ENCODE peak calls at places on chromosomes 13 and 19, in eight cellular contexts. P, R, F, Y, Q, O, V and N are unnamed samples.

GRCh38 chr13:112711528-112712265 is 21.9 kb downstream of the ATP11A start:
- DNase-seq in P (peak; percentile 97), R (peak; percentile 97), F (peak; percentile 77), Y (peak; percentile 95), Q (peak; percentile 87), O (peak; percentile 97), V (peak; percentile 91), N (peak; percentile 84)

GRCh38 chr19:51468545-51468920 is 9.8 kb upstream of the CEACAM18 start:
- DNase-seq in P (no peak), R (no peak), F (no peak), Y (no peak), Q (no peak), O (no peak), V (no peak), N (no peak)

GRCh38 chr19:42269518-42270345 is 680 bp downstream of the CIC start:
- DNase-seq in P (no peak), R (no peak), F (no peak), Y (no peak), Q (no peak), O (no peak), V (no peak), N (no peak)

GRCh38 chr13:49298903-49299605 is 51.3 kb downstream of the CDADC1 start:
- DNase-seq in P (peak; percentile 15), R (peak; percentile 60), F (no peak), Y (no peak), Q (no peak), O (no peak), V (no peak), N (no peak)

GRCh38 chr13:64332048-64332447 is 2898.1 kb downstream of the PCDH9 start:
- DNase-seq in P (no peak), R (no peak), F (no peak), Y (no peak), Q (no peak), O (no peak), V (no peak), N (no peak)

GRCh38 chr13:75263741-75264407 is 218.1 kb downstream of the TBC1D4 start:
- DNase-seq in P (peak; percentile 28), R (no peak), F (no peak), Y (no peak), Q (peak; percentile 27), O (peak; percentile 4), V (peak; percentile 19), N (no peak)

GRCh38 chr19:54518844-54519243 is 16.2 kb downstream of the LAIR2 start:
- DNase-seq in P (no peak), R (no peak), F (no peak), Y (no peak), Q (no peak), O (no peak), V (no peak), N (no peak)

GRCh38 chr19:30263719-30264440 is 108.3 kb upstream of the ZNF536 start:
- DNase-seq in P (no peak), R (no peak), F (no peak), Y (no peak), Q (no peak), O (no peak), V (no peak), N (no peak)

GRCh38 chr13:99996177-99996705 is 14.7 kb downstream of the ZIC2 start:
- DNase-seq in P (no peak), R (no peak), F (no peak), Y (no peak), Q (peak; percentile 72), O (peak; percentile 21), V (no peak), N (no peak)

GRCh38 chr19:23075031-23075733 is 41.6 kb upstream of the ZNF730 start:
- DNase-seq in P (peak; percentile 81), R (peak; percentile 52), F (peak; percentile 57), Y (no peak), Q (peak; percentile 85), O (peak; percentile 80), V (peak; percentile 26), N (no peak)

GRCh38 chr19:51259348-51260245 is 8.7 kb downstream of the SIGLECL1 start:
- DNase-seq in P (peak; percentile 23), R (no peak), F (peak; percentile 18), Y (no peak), Q (peak; percentile 67), O (peak; percentile 43), V (no peak), N (no peak)

GRCh38 chr13:114067886-114068722 is 64.3 kb downstream of the RASA3 start:
- DNase-seq in P (no peak), R (no peak), F (no peak), Y (no peak), Q (no peak), O (no peak), V (no peak), N (no peak)
- H3K4me3 ChIP-seq in P (no peak overlapping the region), R (no peak overlapping the region), F (no peak overlapping the region), Y (no peak overlapping the region), Q (no peak overlapping the region), O (no peak overlapping the region), V (no peak overlapping the region), N (no peak overlapping the region)

DNA sequence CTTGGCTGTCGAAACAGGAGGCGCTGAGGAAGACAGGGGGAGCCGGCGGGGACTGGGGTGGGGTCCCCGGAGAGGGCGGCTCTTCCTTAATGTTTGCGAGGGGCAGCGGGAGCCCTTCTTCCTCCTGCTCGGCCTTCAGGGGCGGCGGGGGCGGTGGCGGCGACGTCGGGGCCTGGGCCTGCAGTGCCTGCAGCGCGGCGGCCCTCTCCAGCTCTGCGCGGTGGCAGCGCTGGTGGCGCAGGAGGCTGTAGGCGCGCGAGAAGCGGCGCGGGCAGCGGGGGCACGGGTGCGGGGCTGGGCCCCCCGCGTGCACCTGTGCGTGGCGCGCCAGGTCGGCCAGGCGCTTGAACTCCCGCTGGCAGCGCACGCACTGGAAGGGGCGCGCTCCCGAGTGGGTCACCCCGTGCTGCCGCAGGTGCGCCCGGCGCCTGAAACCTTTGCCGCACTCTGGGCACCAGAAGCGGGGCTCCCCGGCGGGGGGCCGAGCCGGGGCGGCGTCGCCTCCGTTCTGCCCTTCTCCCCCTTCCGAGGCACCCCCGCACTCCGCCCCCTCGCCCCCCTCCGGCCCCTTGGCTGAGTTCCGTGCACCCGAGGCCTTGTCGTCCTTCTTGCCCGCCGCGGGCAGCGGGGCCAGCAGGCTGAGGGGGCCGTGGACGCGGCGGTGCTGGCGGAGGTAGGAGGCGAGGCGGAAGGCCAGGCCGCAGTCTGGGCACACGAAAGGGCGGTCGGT is 2.5 kb downstream of the ZNF579 start:
- DNase-seq in P (no peak), R (no peak), F (no peak), Y (no peak), Q (no peak), O (no peak), V (no peak), N (no peak)
- TF ChIP-seq CTCF in P (no peak), R (no peak), F (no peak), Y (no peak), Q (no peak), O (no peak), V (no peak), N (no peak)

GRCh38 chr13:109439813-109440212 is 346.6 kb downstream of the IRS2 start:
- DNase-seq in P (no peak), R (no peak), F (no peak), Y (no peak), Q (no peak), O (no peak), V (no peak), N (no peak)
- H3K4me3 ChIP-seq in P (no peak overlapping the region), R (no peak overlapping the region), F (no peak overlapping the region), Y (no peak overlapping the region), Q (no peak overlapping the region), O (no peak overlapping the region), V (no peak overlapping the region), N (no peak overlapping the region)

GRCh38 chr19:5271145-5271544 is 69.5 kb downstream of the PTPRS start:
- DNase-seq in P (no peak), R (no peak), F (no peak), Y (no peak), Q (peak; percentile 26), O (peak; percentile 8), V (no peak), N (no peak)
- TF ChIP-seq CTCF in P (no peak), R (peak; percentile 29), F (no peak), Y (peak; percentile 19), Q (peak; percentile 27), O (peak; percentile 24), V (peak; percentile 10), N (no peak)

GRCh38 chr19:18671303-18672043 is 12.0 kb upstream of the CRTC1 start:
- DNase-seq in P (peak; percentile 42), R (no peak), F (no peak), Y (no peak), Q (no peak), O (no peak), V (no peak), N (no peak)
- H3K4me3 ChIP-seq in P (no peak overlapping the region), R (no peak overlapping the region), F (no peak overlapping the region), Y (no peak overlapping the region), Q (no peak overlapping the region), O (no peak overlapping the region), V (no peak overlapping the region), N (no peak overlapping the region)